ENCODE peak calls at places on chromosome 5, in six cellular contexts. X is C1 segment of cervical spinal cord, N is GM12892, Q is WTC11, C is uterus, G is foreskin fibroblast. R is an unnamed sample.

GRCh38 chr5:151692312-151692711 is 5.6 kb upstream of the SPARC start:
- DNase-seq in G (peak; percentile 51), Q (no peak), X (no peak), N (no peak), C (no peak), R (no peak)

GRCh38 chr5:108727154-108727638 is 20.5 kb upstream of the FER start:
- DNase-seq in C (no peak), Q (no peak), G (peak; percentile 75), N (no peak), X (peak; percentile 11), R (no peak)

GRCh38 chr5:103207653-103208052 is 50.9 kb upstream of the MACIR start:
- DNase-seq in X (no peak), Q (no peak), N (no peak), C (no peak), G (peak; percentile 7), R (no peak)

GRCh38 chr5:179818746-179819295 is 1.9 kb upstream of the SQSTM1 start:
- DNase-seq in G (peak; percentile 98), Q (peak; percentile 66), X (peak; percentile 95), N (peak; percentile 89), C (peak; percentile 97), R (peak; percentile 92)

GRCh38 chr5:128644863-128645262 is 106.8 kb upstream of the FBN2 start:
- DNase-seq in G (peak; percentile 91), C (no peak), Q (no peak), N (no peak), X (no peak), R (no peak)

GRCh38 chr5:103347729-103348128 is 89.2 kb downstream of the MACIR start:
- DNase-seq in C (no peak), Q (no peak), X (no peak), N (no peak), G (peak; percentile 14), R (no peak)

GRCh38 chr5:92332039-92332438 is 948.9 kb upstream of the ARRDC3 start:
- DNase-seq in N (no peak), Q (no peak), G (peak; percentile 80), C (no peak), X (no peak), R (no peak)

GRCh38 chr5:138623053-138623452 is 47.9 kb upstream of the HSPA9 start:
- DNase-seq in C (peak; percentile 76), G (peak; percentile 32), N (no peak), X (no peak), Q (no peak), R (no peak)

GRCh38 chr5:54533541-54534179 is 16.1 kb downstream of the SNX18 start:
- DNase-seq in C (peak; percentile 36), Q (no peak), N (no peak), X (peak; percentile 35), G (peak; percentile 45), R (no peak)

GRCh38 chr5:114957384-114957783 is 212.3 kb downstream of the TRIM36 start:
- DNase-seq in Q (no peak), C (no peak), G (no peak), N (no peak), X (no peak), R (no peak)

GRCh38 chr5:172700686-172701324 is 59.7 kb downstream of the NEURL1B start:
- DNase-seq in N (no peak), Q (no peak), C (no peak), X (no peak), G (no peak), R (no peak)

GRCh38 chr5:93585753-93586385 is 2.8 kb downstream of the NR2F1 start:
- DNase-seq in G (peak; percentile 48), Q (no peak), N (no peak), C (no peak), X (no peak), R (no peak)

R was measured in GM19239.